ENCODE peak calls at places on chromosomes 7 and 10, in five cellular contexts. X is lower lobe of right lung, K is astrocyte, Q is thoracic aorta, A is AG10803. N is an unnamed sample.

GRCh38 chr10:79065853-79066252 is 2.9 kb upstream of the ZMIZ1 start:
- DNase-seq in X (peak; percentile 30), K (no peak), Q (no peak), A (no peak), N (no peak)

GRCh38 chr7:137987968-137988367 is 13.9 kb downstream of the CREB3L2 start:
- DNase-seq in X (no peak), K (no peak), Q (no peak), A (no peak), N (no peak)

GRCh38 chr7:5455175-5455574 is 31.5 kb upstream of the TNRC18 start:
- DNase-seq in X (no peak), K (no peak), Q (no peak), A (no peak), N (no peak)

GRCh38 chr7:47571355-47572100 is 10.4 kb downstream of the TNS3 start:
- DNase-seq in X (peak; percentile 83), K (peak; percentile 97), Q (peak; percentile 63), A (peak; percentile 93), N (peak; percentile 69)

GRCh38 chr7:135930565-135931423 is 46.4 kb downstream of the MTPN start:
- DNase-seq in X (no peak), K (peak; percentile 71), Q (no peak), A (peak; percentile 81), N (peak; percentile 38)

GRCh38 chr7:35035511-35035921 is 1.8 kb downstream of the DPY19L1 start:
- DNase-seq in X (no peak), K (peak; percentile 47), Q (no peak), A (peak; percentile 32), N (peak; percentile 29)

GRCh38 chr10:75042292-75042974 is 69.0 kb upstream of the SAMD8 start:
- DNase-seq in X (no peak), K (peak; percentile 74), Q (no peak), A (peak; percentile 90), N (peak; percentile 80)

GRCh38 chr7:132080967-132081668 is 495.2 kb downstream of the PLXNA4 start:
- DNase-seq in X (no peak), K (peak; percentile 90), Q (no peak), A (peak; percentile 96), N (peak; percentile 93)

GRCh38 chr10:42551582-42552187 is 86.7 kb downstream of the ZNF33B start:
- DNase-seq in X (no peak), K (no peak), Q (no peak), A (peak; percentile 4), N (peak; percentile 12)

GRCh38 chr10:17349009-17349349 is 105.4 kb downstream of the ST8SIA6 start:
- DNase-seq in X (no peak), K (no peak), Q (no peak), A (no peak), N (no peak)
- H3K4me3 ChIP-seq in X (peak overlapping the region; percentile 24), K (peak overlapping the region; percentile 41), Q (peak overlapping the region; percentile 59), A (peak overlapping the region; percentile 44), N (peak overlapping the region; percentile 19)

DNA sequence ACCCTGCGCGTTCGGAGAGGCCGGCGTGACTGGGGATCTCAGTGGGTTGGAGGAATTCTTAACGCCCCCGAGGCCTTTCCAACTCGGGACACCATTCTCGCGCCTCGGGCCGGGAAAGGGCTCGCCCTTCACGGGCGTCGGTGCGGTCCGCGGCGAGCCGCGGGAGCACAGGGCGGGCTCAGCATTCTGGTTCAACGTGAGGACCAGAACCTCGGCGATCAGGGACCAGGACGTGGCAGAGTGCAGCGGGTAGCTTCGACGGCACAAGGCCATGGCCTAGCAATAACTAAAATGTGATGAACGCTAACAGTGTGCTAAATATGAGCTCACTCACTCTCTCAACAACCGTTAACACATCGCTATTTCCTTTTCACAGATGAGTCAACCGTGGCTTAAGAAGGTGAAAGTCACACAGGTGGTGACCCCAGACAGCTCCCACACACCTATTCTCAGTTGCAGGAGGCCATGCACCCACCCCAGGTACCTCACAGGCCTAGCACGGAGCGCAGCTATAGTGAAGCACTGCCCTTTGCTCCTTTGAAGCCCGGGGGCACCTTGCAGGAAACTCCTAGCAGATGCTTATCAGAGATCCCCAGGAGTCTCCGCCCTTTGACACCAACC is 4.5 kb upstream of the EMX2 start:
- DNase-seq in X (no peak), K (no peak), Q (no peak), A (peak; percentile 68), N (no peak)
- TF ChIP-seq CTCF in X (no peak), K (no peak), Q (peak; percentile 5), A (no peak), N (no peak)

GRCh38 chr7:92447239-92448184 is at the start of gene GATAD1:
- DNase-seq in X (peak; percentile 93), K (peak; percentile 81), Q (peak; percentile 62), A (peak; percentile 89), N (peak; percentile 93)

GRCh38 chr7:92448185-92448747 is 984 bp downstream of the GATAD1 start:
- DNase-seq in X (peak; percentile 72), K (peak; percentile 52), Q (peak; percentile 8), A (peak; percentile 59), N (peak; percentile 60)

GRCh38 chr7:92451645-92452044 is 4.4 kb downstream of the GATAD1 start:
- DNase-seq in X (no peak), K (no peak), Q (no peak), A (no peak), N (no peak)

DNA sequence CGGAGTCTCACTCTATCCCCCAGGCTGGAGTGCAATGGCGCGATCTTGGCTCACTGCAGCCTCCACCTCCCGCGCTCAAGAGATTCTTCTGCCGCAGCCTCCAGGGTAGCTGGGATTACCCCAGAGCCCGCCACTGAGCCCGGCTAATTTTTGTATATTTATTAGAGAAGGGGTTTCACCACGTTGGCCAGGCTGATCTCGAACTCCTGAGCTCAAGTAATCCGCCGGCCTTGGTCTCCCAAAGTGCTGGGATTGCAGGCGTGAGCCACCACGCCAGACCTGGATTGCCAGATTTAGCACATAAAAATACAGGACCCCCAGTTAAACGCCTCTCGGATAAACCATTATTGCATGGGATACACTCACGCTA is 428 bp upstream of the GATAD1 start:
- DNase-seq in X (peak; percentile 50), K (no peak), Q (no peak), A (no peak), N (no peak)
- H3K4me3 ChIP-seq in X (peak overlapping the region; percentile 98), K (peak overlapping the region; percentile 72), Q (peak overlapping the region; percentile 97), A (no peak overlapping the region), N (no peak overlapping the region)

DNA sequence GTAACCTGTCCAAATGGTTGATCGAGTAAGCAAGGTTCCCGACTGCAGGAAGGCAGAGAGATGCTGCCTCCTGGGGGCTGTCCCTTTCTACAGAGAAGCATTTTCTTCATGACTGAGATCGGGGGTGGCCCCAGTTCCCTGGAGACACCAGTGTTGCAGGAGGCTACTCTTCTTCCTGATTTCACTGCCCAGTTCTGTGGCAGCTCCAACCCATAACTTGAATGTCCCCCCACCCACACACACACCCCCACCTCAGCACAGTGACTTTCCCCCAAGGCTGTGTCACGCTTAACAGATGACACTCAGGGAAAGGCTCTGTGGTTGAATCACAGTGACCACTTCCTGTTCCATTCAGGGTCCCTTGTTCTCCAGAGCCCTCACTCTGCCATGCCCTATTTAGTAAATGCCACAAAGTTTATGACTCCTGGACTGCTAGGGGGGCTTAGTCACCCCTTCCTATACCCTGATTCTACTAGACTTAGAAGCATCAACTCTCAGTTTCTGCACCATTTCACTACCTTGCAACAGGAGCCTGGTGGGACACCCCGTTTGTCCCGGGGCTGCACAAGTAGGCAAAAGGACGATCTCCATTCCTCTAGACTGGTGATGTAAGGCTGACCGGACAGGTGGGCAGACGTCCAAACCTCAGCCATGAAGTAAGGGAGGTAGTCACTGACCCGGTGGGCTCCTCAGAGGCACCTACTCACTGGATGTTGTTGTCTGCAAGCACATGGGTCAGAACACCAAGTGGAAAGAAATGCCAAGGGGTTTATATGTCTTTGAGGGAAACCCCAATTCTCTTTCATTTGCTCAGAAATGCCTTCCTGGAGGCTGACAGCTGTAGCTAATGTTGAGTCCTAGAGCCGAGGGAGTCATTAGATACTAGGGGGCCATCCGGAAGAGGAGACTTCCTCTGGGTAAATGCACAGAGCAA is 31.3 kb upstream of the SMC3 start:
- DNase-seq in X (peak; percentile 64), K (peak; percentile 90), Q (no peak), A (peak; percentile 66), N (peak; percentile 60)
- TF ChIP-seq CTCF in X (peak; percentile 34), K (peak; percentile 17), Q (no peak), A (peak; percentile 46), N (peak; percentile 43)

DNA sequence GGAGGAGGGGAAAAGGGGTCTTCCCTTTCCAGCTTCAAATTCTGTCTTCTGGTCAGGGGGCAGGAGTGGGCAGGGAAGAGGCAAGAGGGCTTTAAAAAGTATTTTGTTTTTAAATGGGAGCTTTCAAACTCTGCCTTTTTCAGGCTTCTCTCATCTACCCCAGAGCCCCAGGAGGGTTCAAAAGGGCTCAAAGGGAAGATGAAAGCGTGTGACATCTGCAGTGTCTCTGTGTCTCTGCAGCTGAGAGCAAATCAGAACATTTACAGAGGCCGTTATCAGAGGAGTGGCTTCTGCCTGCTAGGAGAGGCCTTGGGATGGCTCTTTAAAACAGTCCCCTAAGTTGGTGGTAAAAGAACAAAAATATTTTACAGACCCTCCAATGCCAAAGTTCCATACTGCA is 30.3 kb downstream of the TRIM8 start:
- DNase-seq in X (no peak), K (no peak), Q (no peak), A (no peak), N (no peak)
- H3K4me3 ChIP-seq in X (peak overlapping the region; percentile 34), K (no peak overlapping the region), Q (peak overlapping the region; percentile 68), A (no peak overlapping the region), N (no peak overlapping the region)

DNA sequence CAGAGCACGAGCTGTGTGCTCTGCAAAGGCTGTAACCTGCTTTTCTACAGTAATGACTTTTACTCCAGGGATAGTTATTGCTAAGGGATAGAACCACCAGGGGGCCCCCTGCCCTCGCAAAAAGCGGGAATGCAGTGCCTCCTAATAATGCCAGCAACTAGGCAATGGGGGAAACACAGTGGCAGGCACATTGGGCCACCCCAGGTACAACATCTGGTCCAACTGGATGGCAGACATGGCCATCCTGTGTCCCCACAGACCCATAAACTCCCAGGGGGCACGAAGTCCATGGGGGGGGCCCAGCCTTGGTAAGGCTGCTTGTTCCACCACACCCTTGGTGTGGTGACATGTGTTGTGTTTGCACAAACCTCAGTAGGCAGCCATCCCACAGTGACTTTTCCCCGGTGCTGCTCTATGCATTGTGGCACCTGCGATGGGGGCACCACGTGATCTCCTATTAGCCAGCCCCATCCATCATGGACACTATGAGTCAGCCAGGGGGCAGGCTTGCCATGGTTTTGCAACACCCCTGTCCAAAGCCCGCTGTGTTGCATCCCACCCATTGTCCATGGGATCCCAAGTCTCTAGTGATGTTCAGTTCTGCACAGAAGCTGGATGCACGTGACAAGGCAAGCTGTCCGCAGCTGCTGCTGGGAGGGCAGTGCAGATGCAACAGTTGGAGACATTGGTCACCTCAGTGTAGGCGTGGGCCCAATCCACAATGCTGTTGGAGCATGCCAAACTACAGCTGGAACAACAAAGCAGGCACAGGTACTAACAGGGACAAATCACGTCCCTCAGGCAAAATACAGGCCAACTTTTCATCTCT is 84.0 kb downstream of the ANLN start:
- DNase-seq in X (peak; percentile 51), K (peak; percentile 13), Q (no peak), A (no peak), N (no peak)
- TF ChIP-seq CTCF in X (peak; percentile 34), K (peak; percentile 34), Q (no peak), A (peak; percentile 53), N (peak; percentile 58)